ENCODE peak calls at places on chromosomes 16 and 17, in six cellular contexts. T, G, B, Y, H and D are unnamed samples.

GRCh38 chr16:87076950-87077749 is 240.0 kb downstream of the C16orf95 start:
- DNase-seq in B (peak), Y (no peak), T (peak), H (peak), G (peak), D (peak)

GRCh38 chr17:57097832-57098421 is 12.9 kb downstream of the AKAP1 start:
- DNase-seq in H (peak), B (no peak), Y (no peak), G (no peak), T (peak), D (no peak)

GRCh38 chr16:66900721-66901441 is 17.8 kb downstream of the CDH16 start:
- DNase-seq in H (peak), T (no peak), G (peak), B (peak), Y (peak), D (no peak)

GRCh38 chr16:66274335-66275110 is 92.0 kb upstream of the CDH5 start:
- DNase-seq in T (peak), Y (no peak), G (no peak), B (peak), H (no peak), D (no peak)

GRCh38 chr17:18866866-18867813 is 9.2 kb downstream of the PRPSAP2 start:
- DNase-seq in G (no peak), Y (no peak), H (no peak), T (no peak), B (no peak), D (no peak)

GRCh38 chr17:50621562-50621961 is 13.1 kb upstream of the ABCC3 start:
- DNase-seq in T (no peak), H (no peak), B (peak), Y (no peak), G (no peak), D (peak)

GRCh38 chr16:86899757-86900156 is 321.4 kb downstream of the FOXL1 start:
- DNase-seq in G (no peak), B (no peak), T (no peak), H (no peak), Y (no peak), D (no peak)

GRCh38 chr17:43992641-43993040 is 11.8 kb upstream of the NAGS start:
- DNase-seq in T (no peak), H (no peak), B (no peak), G (no peak), Y (no peak), D (no peak)

GRCh38 chr16:11218324-11218962 is 37.6 kb downstream of the SOCS1 start:
- DNase-seq in T (no peak), G (no peak), H (no peak), Y (no peak), B (no peak), D (peak)

GRCh38 chr16:89040391-89040790 is 53.3 kb upstream of the ACSF3 start:
- DNase-seq in B (no peak), G (no peak), T (no peak), H (no peak), Y (no peak), D (no peak)

GRCh38 chr16:69315486-69316311 is 4.5 kb downstream of the VPS4A start:
- DNase-seq in G (peak), Y (peak), B (no peak), T (no peak), H (no peak), D (no peak)

GRCh38 chr17:82909322-82909904 is 69.6 kb upstream of the ZNF750 start:
- DNase-seq in H (no peak), T (no peak), G (peak), B (peak), Y (no peak), D (peak)

GRCh38 chr17:76934561-76935320 is 66.5 kb downstream of the MGAT5B start:
- DNase-seq in B (no peak), Y (no peak), T (no peak), G (no peak), H (no peak), D (no peak)

GRCh38 chr16:89191033-89191900 is 9.1 kb downstream of the SLC22A31 start:
- DNase-seq in G (peak), H (no peak), B (no peak), Y (no peak), T (no peak), D (no peak)

GRCh38 chr17:48571826-48572417 is 6.2 kb downstream of the HOXB4 start:
- DNase-seq in B (peak), T (no peak), H (no peak), Y (no peak), G (no peak), D (no peak)

GRCh38 chr17:6501359-6501758 is 55.0 kb downstream of the PITPNM3 start:
- DNase-seq in G (no peak), H (no peak), T (no peak), B (no peak), Y (no peak), D (no peak)

GRCh38 chr16:48959204-48959603 is 322.4 kb downstream of the CBLN1 start:
- DNase-seq in Y (no peak), G (no peak), B (peak), H (no peak), T (no peak), D (no peak)

GRCh38 chr16:82892327-82892726 is 265.6 kb downstream of the CDH13 start:
- DNase-seq in G (no peak), B (no peak), Y (no peak), T (no peak), H (no peak), D (no peak)

GRCh38 chr16:1494129-1494640 is 1.0 kb downstream of the TELO2 start:
- DNase-seq in Y (peak), B (peak), H (peak), T (no peak), G (peak), D (peak)

GRCh38 chr17:63549289-63549945 is 860 bp upstream of the DCAF7 start:
- DNase-seq in H (no peak), Y (no peak), B (peak), G (no peak), T (peak), D (peak)

GRCh38 chr16:10939649-10940206 is 2.5 kb downstream of the DEXI start:
- DNase-seq in B (no peak), G (no peak), Y (no peak), H (no peak), T (no peak), D (no peak)

GRCh38 chr17:68231536-68231935 is 16.3 kb upstream of the AMZ2 start:
- DNase-seq in T (no peak), B (no peak), Y (no peak), H (no peak), G (no peak), D (no peak)

GRCh38 chr17:69012895-69013805 is 47.6 kb downstream of the ABCA9 start:
- DNase-seq in H (no peak), T (no peak), G (no peak), B (peak), Y (no peak), D (peak)

GRCh38 chr17:38428150-38428642 is at the start of gene ARHGAP23:
- DNase-seq in T (peak), G (peak), Y (peak), B (no peak), H (peak), D (no peak)

GRCh38 chr16:966505-966904 is 4.3 kb downstream of the LMF1 start:
- DNase-seq in Y (no peak), H (no peak), G (no peak), T (no peak), B (no peak), D (no peak)

GRCh38 chr17:1834378-1835149 is 4.8 kb downstream of the RPA1 start:
- DNase-seq in H (no peak), Y (no peak), G (no peak), B (no peak), T (no peak), D (no peak)

GRCh38 chr17:78186689-78187595 is at the start of the genes AFMID and TK1:
- DNase-seq in H (peak), Y (peak), G (peak), B (peak), T (peak), D (peak)
- TF ChIP-seq POLR2A in H (peak), Y (peak), G (peak), B (peak), T (peak), D (peak)

DNA sequence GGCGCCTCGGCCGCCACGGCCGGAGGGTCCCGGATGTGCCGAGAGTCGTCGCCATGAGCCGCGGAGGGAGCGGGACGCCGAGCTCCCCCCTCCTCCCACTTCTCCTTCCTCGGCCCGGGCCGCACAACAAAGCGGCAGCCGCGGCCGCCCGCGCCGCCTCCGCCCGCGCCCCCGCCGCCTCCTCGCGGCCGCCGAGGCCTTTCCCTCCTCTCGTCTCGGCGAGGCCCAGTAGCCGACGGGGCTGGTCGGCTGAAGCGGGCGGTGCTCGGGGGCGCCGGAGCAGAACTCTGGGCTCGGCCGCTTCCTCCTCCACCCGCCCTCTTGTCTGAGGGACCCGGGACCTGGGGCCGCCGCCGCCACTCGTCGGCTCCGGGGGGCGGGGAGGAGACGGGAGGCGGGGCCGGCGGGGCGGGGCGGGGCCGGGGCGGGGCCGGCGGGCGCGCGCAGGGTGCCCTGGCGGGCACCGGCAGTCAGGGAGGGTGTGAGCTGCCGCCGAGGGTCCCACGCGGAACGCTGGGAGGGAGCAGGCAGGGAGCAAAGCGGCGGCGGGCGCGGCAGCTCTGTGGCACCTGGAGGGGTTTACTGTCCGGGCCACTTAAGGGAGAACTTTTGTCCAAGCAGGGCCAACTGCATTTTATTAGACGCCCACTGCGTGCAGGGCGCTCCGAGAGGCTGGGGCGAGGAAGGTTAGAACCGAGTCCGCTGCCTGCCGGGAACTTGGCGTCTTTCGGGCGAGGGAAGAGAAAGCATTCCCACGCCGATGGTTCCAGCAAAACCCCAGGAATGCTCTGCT is at the start of gene SMURF2:
- DNase-seq in Y (peak), G (peak), T (peak), B (peak), H (peak), D (peak)
- TF ChIP-seq POLR2A in Y (peak), G (peak), T (peak), B (peak), H (peak), D (peak)

GRCh38 chr17:46943511-46944393 is 20.8 kb downstream of the GOSR2 start:
- DNase-seq in B (peak), H (peak), T (no peak), G (peak), Y (peak), D (no peak)

GRCh38 chr17:46944931-46945330 is 22.0 kb downstream of the GOSR2 start:
- DNase-seq in H (no peak), G (no peak), T (no peak), B (no peak), Y (no peak), D (no peak)

GRCh38 chr17:46940692-46941404 is 17.9 kb downstream of the GOSR2 start:
- DNase-seq in Y (peak), B (peak), G (peak), H (peak), T (peak), D (peak)

GRCh38 chr17:46943218-46943510 is 20.2 kb downstream of the GOSR2 start:
- DNase-seq in H (no peak), B (no peak), T (no peak), Y (no peak), G (no peak), D (no peak)

DNA sequence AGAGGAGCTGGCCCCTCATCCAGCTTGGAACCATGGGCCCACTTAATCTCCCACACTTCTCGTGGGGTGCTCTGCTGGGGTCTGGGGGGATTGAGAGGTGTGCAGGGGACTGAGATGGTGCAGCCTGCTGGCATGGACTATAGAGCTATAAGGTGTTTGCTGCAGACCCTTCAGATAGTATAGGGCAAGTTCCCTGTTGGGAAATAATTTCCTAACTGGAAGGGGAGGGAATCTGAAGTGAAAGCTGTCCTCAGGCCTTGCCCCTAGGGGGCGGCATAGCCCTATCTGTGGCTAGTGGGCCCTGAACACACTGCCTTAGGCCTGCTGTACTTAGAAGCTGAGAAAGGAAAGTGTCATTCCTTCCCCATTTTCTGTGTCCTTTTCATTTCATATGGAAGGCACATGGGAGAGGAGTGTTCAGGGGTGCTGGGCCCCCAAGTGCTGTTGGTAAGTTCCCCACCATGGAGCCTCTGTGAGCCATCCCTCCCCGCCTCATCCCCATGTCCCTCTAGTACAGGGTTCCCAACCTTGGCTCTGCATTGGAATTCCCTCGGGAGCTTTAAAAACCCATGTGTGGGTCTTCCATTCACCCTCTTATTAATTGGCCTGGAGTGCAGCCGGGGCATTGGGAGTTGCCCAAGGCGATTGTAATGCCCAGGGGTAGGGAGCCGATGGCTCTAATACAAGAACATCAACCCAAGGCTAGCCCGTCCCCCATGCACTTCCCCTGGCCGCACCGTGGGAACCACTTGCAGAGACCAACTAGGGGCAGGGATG is 19.7 kb downstream of the GOSR2 start:
- DNase-seq in H (peak), T (peak), Y (peak), B (peak), G (peak), D (peak)
- TF ChIP-seq POLR2A in H (no peak), T (no peak), Y (no peak), B (peak), G (no peak), D (no peak)

GRCh38 chr17:3963214-3964201 is 729 bp downstream of the ATP2A3 start:
- DNase-seq in H (no peak), Y (no peak), G (no peak), B (peak), T (no peak), D (no peak)

GRCh38 chr17:3966720-3967363 is 2.6 kb upstream of the ATP2A3 start:
- DNase-seq in B (no peak), T (no peak), Y (no peak), H (no peak), G (peak), D (no peak)

GRCh38 chr17:3968017-3968416 is 3.8 kb upstream of the ATP2A3 start:
- DNase-seq in T (no peak), G (no peak), Y (no peak), H (no peak), B (no peak), D (no peak)

GRCh38 chr17:3964203-3965122 is at the start of gene ATP2A3:
- DNase-seq in G (peak), T (no peak), H (peak), B (peak), Y (no peak), D (no peak)

GRCh38 chr17:3965123-3965800 is 1.0 kb upstream of the ATP2A3 start:
- DNase-seq in B (peak), G (peak), Y (no peak), T (peak), H (peak), D (peak)
- TF ChIP-seq POLR2A in B (peak), G (no peak), Y (no peak), T (peak), H (no peak), D (peak)

DNA sequence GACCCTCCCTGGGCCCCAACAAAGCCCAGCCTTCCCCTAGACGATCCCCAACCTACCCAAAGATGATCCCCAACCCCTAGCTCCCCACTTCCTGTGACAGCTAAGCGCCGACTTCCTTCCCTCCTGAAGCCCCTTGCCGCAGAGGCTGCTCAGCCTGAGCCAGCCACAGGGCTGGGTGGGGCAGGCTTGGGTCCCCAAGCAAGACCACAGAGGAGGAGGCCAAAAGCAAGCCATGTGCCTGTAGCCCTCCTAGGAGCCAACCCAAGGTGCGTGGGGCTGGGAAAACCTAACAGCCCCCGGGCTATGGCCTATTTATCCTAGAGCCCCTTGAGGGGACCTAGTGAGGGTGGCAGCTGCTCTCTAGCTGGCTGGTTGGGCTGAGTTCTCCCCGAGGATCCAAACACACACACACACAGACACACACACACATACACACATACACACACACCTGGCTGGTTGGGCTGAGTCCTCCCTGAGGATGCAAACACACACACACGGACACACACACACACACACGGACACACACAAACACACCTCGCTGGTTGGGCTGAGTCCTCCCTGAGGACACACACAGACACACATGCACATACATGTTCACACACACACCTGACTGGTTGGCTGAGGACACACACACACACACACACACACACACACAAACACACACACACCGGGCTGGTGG is 4.8 kb downstream of the ARRB2 start:
- DNase-seq in Y (no peak), B (no peak), H (no peak), T (no peak), G (no peak), D (no peak)
- TF ChIP-seq POLR2A in Y (no peak), B (no peak), H (no peak), T (no peak), G (no peak), D (no peak)